ENCODE peak calls at places on chromosomes 12 and 14, in four cellular contexts. One of them, this sample, is unnamed.

GRCh38 chr12:54417712-54418440 is 1.2 kb downstream of the ITGA5 start:
- DNase-seq in hepatic stellate cell: no peak
- DNase-seq in amniotic stem cell: no peak
- DNase-seq in A549: no peak
- DNase-seq in this sample: no peak

GRCh38 chr12:1798734-1799067 is 21.7 kb upstream of the LRTM2 start:
- DNase-seq in A549: no peak
- DNase-seq in hepatic stellate cell: peak; percentile 4
- DNase-seq in amniotic stem cell: no peak
- DNase-seq in this sample: no peak

GRCh38 chr12:10385181-10385613 is 4.6 kb downstream of the KLRK1 start:
- DNase-seq in hepatic stellate cell: peak; percentile 5
- DNase-seq in A549: peak; percentile 41
- DNase-seq in amniotic stem cell: no peak
- DNase-seq in this sample: no peak

GRCh38 chr14:69941768-69942742 is 62.8 kb downstream of the SMOC1 start:
- DNase-seq in hepatic stellate cell: no peak
- DNase-seq in A549: no peak
- DNase-seq in amniotic stem cell: no peak
- DNase-seq in this sample: no peak

GRCh38 chr12:95963104-95963503 is 20.0 kb downstream of the AMDHD1 start:
- DNase-seq in hepatic stellate cell: no peak
- DNase-seq in A549: peak; percentile 57
- DNase-seq in amniotic stem cell: no peak
- DNase-seq in this sample: no peak

GRCh38 chr12:94793191-94793595 is 142.8 kb upstream of the TMCC3 start:
- DNase-seq in A549: no peak
- DNase-seq in amniotic stem cell: no peak
- DNase-seq in hepatic stellate cell: no peak
- DNase-seq in this sample: no peak

GRCh38 chr14:104420990-104421389 is 158.6 kb upstream of the C14orf180 start:
- DNase-seq in A549: no peak
- DNase-seq in amniotic stem cell: no peak
- DNase-seq in hepatic stellate cell: no peak
- DNase-seq in this sample: no peak

GRCh38 chr12:12714276-12715001 is 2.7 kb upstream of the CDKN1B start:
- DNase-seq in amniotic stem cell: no peak
- DNase-seq in hepatic stellate cell: no peak
- DNase-seq in A549: peak; percentile 68
- DNase-seq in this sample: no peak

GRCh38 chr12:22299294-22299912 is 35.1 kb downstream of the ST8SIA1 start:
- DNase-seq in A549: peak; percentile 46
- DNase-seq in hepatic stellate cell: no peak
- DNase-seq in amniotic stem cell: no peak
- DNase-seq in this sample: no peak

GRCh38 chr12:120950807-120951206 is 27.5 kb upstream of the HNF1A start:
- DNase-seq in hepatic stellate cell: no peak
- DNase-seq in amniotic stem cell: no peak
- DNase-seq in A549: no peak
- DNase-seq in this sample: no peak

GRCh38 chr12:47188576-47189441 is 109.0 kb upstream of the AMIGO2 start:
- DNase-seq in hepatic stellate cell: peak; percentile 35
- DNase-seq in A549: peak; percentile 47
- DNase-seq in amniotic stem cell: no peak
- DNase-seq in this sample: no peak

GRCh38 chr12:130444986-130445385 is 107.3 kb downstream of the PIWIL1 start:
- DNase-seq in amniotic stem cell: no peak
- DNase-seq in A549: no peak
- DNase-seq in hepatic stellate cell: no peak
- DNase-seq in this sample: no peak

GRCh38 chr12:49965836-49966235 is 4.2 kb downstream of the AQP5 start:
- DNase-seq in hepatic stellate cell: no peak
- DNase-seq in A549: no peak
- DNase-seq in amniotic stem cell: no peak
- DNase-seq in this sample: no peak

GRCh38 chr12:124678421-124678893 is 111.0 kb upstream of the NCOR2 start:
- DNase-seq in hepatic stellate cell: no peak
- DNase-seq in A549: no peak
- DNase-seq in amniotic stem cell: no peak
- DNase-seq in this sample: no peak

GRCh38 chr12:107967170-107967569 is 161.9 kb upstream of the WSCD2 start:
- DNase-seq in hepatic stellate cell: no peak
- DNase-seq in A549: peak; percentile 14
- DNase-seq in amniotic stem cell: no peak
- DNase-seq in this sample: no peak

GRCh38 chr14:97120204-97121120 is 323.3 kb downstream of the VRK1 start:
- DNase-seq in hepatic stellate cell: no peak
- DNase-seq in A549: no peak
- DNase-seq in amniotic stem cell: no peak
- DNase-seq in this sample: no peak

GRCh38 chr12:116024769-116025168 is 252.7 kb downstream of the MED13L start:
- DNase-seq in amniotic stem cell: no peak
- DNase-seq in hepatic stellate cell: no peak
- DNase-seq in A549: no peak
- DNase-seq in this sample: no peak

GRCh38 chr12:81492131-81492720 is 266.9 kb downstream of the PPFIA2 start:
- DNase-seq in A549: no peak
- DNase-seq in amniotic stem cell: no peak
- DNase-seq in hepatic stellate cell: no peak
- DNase-seq in this sample: no peak

GRCh38 chr12:30696486-30696885 is 817 bp upstream of the IPO8 start:
- DNase-seq in A549: no peak
- DNase-seq in hepatic stellate cell: no peak
- DNase-seq in amniotic stem cell: no peak
- DNase-seq in this sample: no peak

GRCh38 chr14:64725360-64725815 is 21.2 kb downstream of the PLEKHG3 start:
- DNase-seq in amniotic stem cell: no peak
- DNase-seq in A549: no peak
- DNase-seq in hepatic stellate cell: no peak
- DNase-seq in this sample: no peak

GRCh38 chr12:32569256-32569655 is 109.8 kb upstream of the DNM1L start:
- DNase-seq in amniotic stem cell: no peak
- DNase-seq in hepatic stellate cell: no peak
- DNase-seq in A549: no peak
- DNase-seq in this sample: peak; percentile 49

GRCh38 chr12:121968880-121969279 is 50.5 kb downstream of the CFAP251 start:
- DNase-seq in hepatic stellate cell: no peak
- DNase-seq in A549: no peak
- DNase-seq in amniotic stem cell: no peak
- DNase-seq in this sample: no peak

GRCh38 chr12:68842784-68843567 is 35.0 kb downstream of the MDM2 start:
- DNase-seq in hepatic stellate cell: no peak
- DNase-seq in amniotic stem cell: no peak
- DNase-seq in A549: no peak
- DNase-seq in this sample: no peak

GRCh38 chr14:52052991-52053390 is 15.9 kb downstream of the NID2 start:
- DNase-seq in hepatic stellate cell: no peak
- DNase-seq in amniotic stem cell: no peak
- DNase-seq in A549: no peak
- DNase-seq in this sample: no peak

GRCh38 chr14:55388160-55388559 is 23.5 kb downstream of the ATG14 start:
- DNase-seq in A549: no peak
- DNase-seq in amniotic stem cell: no peak
- DNase-seq in hepatic stellate cell: no peak
- DNase-seq in this sample: no peak

GRCh38 chr12:16560273-16560672 is 45.7 kb downstream of the LMO3 start:
- DNase-seq in hepatic stellate cell: no peak
- DNase-seq in A549: no peak
- DNase-seq in amniotic stem cell: no peak
- DNase-seq in this sample: no peak

GRCh38 chr14:101509730-101510371 is 51.4 kb upstream of the DIO3 start:
- DNase-seq in amniotic stem cell: no peak
- DNase-seq in hepatic stellate cell: no peak
- DNase-seq in A549: no peak
- DNase-seq in this sample: no peak

GRCh38 chr12:50101663-50102062 is 2.1 kb upstream of the GPD1 start:
- DNase-seq in A549: peak; percentile 57
- DNase-seq in hepatic stellate cell: peak; percentile 63
- DNase-seq in amniotic stem cell: peak; percentile 25
- DNase-seq in this sample: no peak

GRCh38 chr14:101780887-101781239 is 19.4 kb downstream of the PPP2R5C start:
- DNase-seq in amniotic stem cell: no peak
- DNase-seq in A549: no peak
- DNase-seq in hepatic stellate cell: no peak
- DNase-seq in this sample: no peak

This sample was measured in smooth muscle cell of the brain vasculature.